ENCODE peak calls at places on chromosomes 4 and X, in six cellular contexts. One of them, this sample, is unnamed.

GRCh38 chrX:2898861-2899512 is 30.2 kb downstream of the ARSD start:
- DNase-seq in MM.1S: no peak
- DNase-seq in hepatocyte: peak
- DNase-seq in Karpas-422: no peak
- DNase-seq in keratinocyte: no peak
- DNase-seq in IMR-90: no peak
- DNase-seq in this sample: no peak

GRCh38 chr4:20463176-20463430 is 211.4 kb downstream of the SLIT2 start:
- DNase-seq in MM.1S: no peak
- DNase-seq in hepatocyte: no peak
- DNase-seq in Karpas-422: no peak
- DNase-seq in keratinocyte: no peak
- DNase-seq in IMR-90: no peak
- DNase-seq in this sample: no peak

GRCh38 chrX:13569479-13570244 is at the start of gene EGFL6:
- DNase-seq in MM.1S: no peak
- DNase-seq in hepatocyte: peak
- DNase-seq in Karpas-422: no peak
- DNase-seq in keratinocyte: no peak
- DNase-seq in IMR-90: no peak
- DNase-seq in this sample: no peak

GRCh38 chr4:125741825-125742452 is 427.2 kb downstream of the FAT4 start:
- DNase-seq in MM.1S: peak
- DNase-seq in hepatocyte: peak
- DNase-seq in Karpas-422: peak
- DNase-seq in keratinocyte: no peak
- DNase-seq in IMR-90: peak
- DNase-seq in this sample: no peak

GRCh38 chr4:153148796-153149195 is 55.4 kb upstream of the TRIM2 start:
- DNase-seq in MM.1S: no peak
- DNase-seq in hepatocyte: no peak
- DNase-seq in Karpas-422: no peak
- DNase-seq in keratinocyte: no peak
- DNase-seq in IMR-90: peak
- DNase-seq in this sample: no peak

GRCh38 chrX:84168095-84168494 is 19.9 kb downstream of the RPS6KA6 start:
- DNase-seq in MM.1S: no peak
- DNase-seq in hepatocyte: no peak
- DNase-seq in Karpas-422: no peak
- DNase-seq in keratinocyte: no peak
- DNase-seq in IMR-90: peak
- DNase-seq in this sample: no peak

GRCh38 chrX:54397113-54397512 is 39.3 kb upstream of the WNK3 start:
- DNase-seq in MM.1S: no peak
- DNase-seq in hepatocyte: no peak
- DNase-seq in Karpas-422: no peak
- DNase-seq in keratinocyte: peak
- DNase-seq in IMR-90: no peak
- DNase-seq in this sample: no peak

GRCh38 chr4:87075876-87076275 is 141.1 kb downstream of the AFF1 start:
- DNase-seq in MM.1S: no peak
- DNase-seq in hepatocyte: no peak
- DNase-seq in Karpas-422: no peak
- DNase-seq in keratinocyte: no peak
- DNase-seq in IMR-90: no peak
- DNase-seq in this sample: no peak

GRCh38 chr4:3522651-3523050 is 9.6 kb downstream of the LRPAP1 start:
- DNase-seq in MM.1S: no peak
- DNase-seq in hepatocyte: no peak
- DNase-seq in Karpas-422: no peak
- DNase-seq in keratinocyte: no peak
- DNase-seq in IMR-90: no peak
- DNase-seq in this sample: no peak

GRCh38 chr4:73446336-73446938 is 10.4 kb downstream of the AFP start:
- DNase-seq in MM.1S: peak
- DNase-seq in hepatocyte: peak
- DNase-seq in Karpas-422: peak
- DNase-seq in keratinocyte: peak
- DNase-seq in IMR-90: peak
- DNase-seq in this sample: peak

DNA sequence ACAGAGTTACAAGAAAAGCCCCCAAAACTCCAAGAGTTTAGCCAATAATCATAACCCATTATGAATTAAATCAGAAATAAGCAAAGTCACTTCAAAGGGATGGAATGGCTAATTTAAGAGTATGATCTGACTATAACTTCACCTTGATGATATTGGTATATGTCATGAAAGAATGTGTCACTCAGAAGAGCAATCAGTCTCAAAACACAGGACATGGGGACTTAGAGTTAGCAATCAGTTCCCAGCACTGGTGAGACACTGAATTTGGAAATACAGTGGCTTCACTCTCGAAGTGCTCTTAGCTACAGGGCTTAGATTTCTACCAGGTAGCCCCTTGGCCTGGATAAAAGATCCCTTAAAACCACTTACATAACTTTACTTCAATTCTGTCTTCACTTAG is 65.7 kb upstream of the EXOC1L start:
- DNase-seq in MM.1S: no peak
- DNase-seq in hepatocyte: no peak
- DNase-seq in Karpas-422: no peak
- DNase-seq in keratinocyte: no peak
- DNase-seq in IMR-90: no peak
- DNase-seq in this sample: no peak
- H3K27ac ChIP-seq in MM.1S: no peak
- H3K27ac ChIP-seq in hepatocyte: no peak
- H3K27ac ChIP-seq in Karpas-422: no peak
- H3K27ac ChIP-seq in keratinocyte: no peak
- H3K27ac ChIP-seq in IMR-90: no peak
- H3K27ac ChIP-seq in this sample: no peak

GRCh38 chr4:184392748-184393334 is 81.5 kb downstream of the IRF2 start:
- DNase-seq in MM.1S: no peak
- DNase-seq in hepatocyte: no peak
- DNase-seq in Karpas-422: no peak
- DNase-seq in keratinocyte: no peak
- DNase-seq in IMR-90: no peak
- DNase-seq in this sample: no peak
- H3K4me2 ChIP-seq in MM.1S: no peak
- H3K4me2 ChIP-seq in hepatocyte: no peak
- H3K4me2 ChIP-seq in Karpas-422: no peak
- H3K4me2 ChIP-seq in keratinocyte: no peak
- H3K4me2 ChIP-seq in IMR-90: no peak
- H3K4me2 ChIP-seq in this sample: no peak

GRCh38 chr4:175033162-175033561 is 115.0 kb downstream of the ADAM29 start:
- DNase-seq in MM.1S: no peak
- DNase-seq in hepatocyte: no peak
- DNase-seq in Karpas-422: no peak
- DNase-seq in keratinocyte: no peak
- DNase-seq in IMR-90: no peak
- DNase-seq in this sample: no peak

GRCh38 chr4:175035907-175036306 is 117.7 kb downstream of the ADAM29 start:
- DNase-seq in MM.1S: no peak
- DNase-seq in hepatocyte: no peak
- DNase-seq in Karpas-422: no peak
- DNase-seq in keratinocyte: no peak
- DNase-seq in IMR-90: no peak
- DNase-seq in this sample: no peak

GRCh38 chr4:175034986-175035705 is 117.0 kb downstream of the ADAM29 start:
- DNase-seq in MM.1S: no peak
- DNase-seq in hepatocyte: no peak
- DNase-seq in Karpas-422: no peak
- DNase-seq in keratinocyte: no peak
- DNase-seq in IMR-90: no peak
- DNase-seq in this sample: no peak

DNA sequence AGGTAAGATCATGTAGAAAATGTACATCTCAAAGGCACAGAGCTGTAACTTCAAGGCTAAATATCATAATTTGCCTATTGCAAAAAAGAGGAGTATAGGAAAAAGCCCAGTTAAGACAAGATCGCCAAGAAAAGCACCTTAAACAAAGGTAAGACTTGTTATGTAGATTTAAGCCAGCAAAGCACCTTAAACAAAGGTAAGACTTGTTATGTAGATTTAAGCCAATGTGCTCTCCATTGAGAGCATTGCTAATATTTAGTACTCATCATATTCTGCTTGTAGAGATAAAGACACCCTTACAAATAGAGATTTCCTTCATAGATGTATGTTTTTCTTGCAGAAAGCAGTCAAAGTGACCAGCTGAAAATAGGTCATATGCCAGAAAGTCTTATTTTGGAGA is 115.8 kb downstream of the ADAM29 start:
- DNase-seq in MM.1S: no peak
- DNase-seq in hepatocyte: no peak
- DNase-seq in Karpas-422: no peak
- DNase-seq in keratinocyte: no peak
- DNase-seq in IMR-90: no peak
- DNase-seq in this sample: no peak
- H3K27ac ChIP-seq in MM.1S: no peak
- H3K27ac ChIP-seq in hepatocyte: no peak
- H3K27ac ChIP-seq in Karpas-422: no peak
- H3K27ac ChIP-seq in keratinocyte: no peak
- H3K27ac ChIP-seq in IMR-90: no peak
- H3K27ac ChIP-seq in this sample: no peak

DNA sequence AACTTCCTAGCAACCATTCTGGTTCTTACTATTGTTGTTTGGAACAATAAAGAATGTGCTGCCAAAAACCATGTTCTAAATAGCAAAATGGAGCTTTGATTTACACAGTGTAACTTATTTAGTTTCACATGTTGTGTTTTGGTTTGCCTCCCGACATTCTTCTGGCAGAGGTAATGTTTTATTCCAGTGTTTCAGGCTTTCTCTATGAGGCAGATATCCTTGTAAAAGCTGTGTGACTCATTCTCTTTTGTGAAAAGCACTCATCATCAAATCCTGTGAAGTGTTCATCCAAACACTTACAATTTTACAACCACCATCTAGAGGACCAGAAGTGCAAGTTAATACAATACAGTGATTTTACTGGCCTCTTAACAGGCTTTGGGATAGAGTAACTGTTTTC is 219.0 kb upstream of the GIMD1 start:
- DNase-seq in MM.1S: no peak
- DNase-seq in hepatocyte: peak
- DNase-seq in Karpas-422: no peak
- DNase-seq in keratinocyte: peak
- DNase-seq in IMR-90: peak
- DNase-seq in this sample: no peak
- H3K4me2 ChIP-seq in MM.1S: no peak
- H3K4me2 ChIP-seq in hepatocyte: no peak
- H3K4me2 ChIP-seq in Karpas-422: no peak
- H3K4me2 ChIP-seq in keratinocyte: peak
- H3K4me2 ChIP-seq in IMR-90: peak
- H3K4me2 ChIP-seq in this sample: no peak

DNA sequence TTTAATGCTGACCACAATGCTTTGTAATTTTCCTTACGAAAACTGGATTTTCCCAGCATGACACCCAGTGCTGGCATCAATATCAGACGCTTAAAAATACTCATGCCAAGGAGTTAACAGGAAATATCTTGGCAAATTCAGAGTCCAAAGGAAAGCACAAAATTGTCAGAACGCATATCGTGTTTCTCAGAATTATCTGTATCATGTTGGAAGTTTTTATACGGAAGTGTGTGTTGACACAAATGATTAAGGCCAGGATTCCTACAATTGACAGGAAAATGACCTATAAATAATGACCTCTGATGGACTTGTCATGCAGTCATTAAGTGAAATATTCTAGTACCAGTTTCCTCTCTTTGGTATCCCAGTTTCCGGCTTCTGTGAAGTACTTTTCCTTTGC is 132.1 kb upstream of the TLL1 start:
- DNase-seq in MM.1S: no peak
- DNase-seq in hepatocyte: no peak
- DNase-seq in Karpas-422: no peak
- DNase-seq in keratinocyte: no peak
- DNase-seq in IMR-90: no peak
- DNase-seq in this sample: no peak
- H3K27ac ChIP-seq in MM.1S: no peak
- H3K27ac ChIP-seq in hepatocyte: no peak
- H3K27ac ChIP-seq in Karpas-422: no peak
- H3K27ac ChIP-seq in keratinocyte: no peak
- H3K27ac ChIP-seq in IMR-90: no peak
- H3K27ac ChIP-seq in this sample: no peak

GRCh38 chrX:11702420-11702819 is 36.7 kb upstream of the ARHGAP6 start:
- DNase-seq in MM.1S: no peak
- DNase-seq in hepatocyte: no peak
- DNase-seq in Karpas-422: no peak
- DNase-seq in keratinocyte: no peak
- DNase-seq in IMR-90: no peak
- DNase-seq in this sample: no peak

GRCh38 chrX:11702965-11703631 is 37.4 kb upstream of the ARHGAP6 start:
- DNase-seq in MM.1S: no peak
- DNase-seq in hepatocyte: no peak
- DNase-seq in Karpas-422: no peak
- DNase-seq in keratinocyte: no peak
- DNase-seq in IMR-90: no peak
- DNase-seq in this sample: no peak

GRCh38 chrX:11703855-11704254 is 38.1 kb upstream of the ARHGAP6 start:
- DNase-seq in MM.1S: no peak
- DNase-seq in hepatocyte: no peak
- DNase-seq in Karpas-422: no peak
- DNase-seq in keratinocyte: no peak
- DNase-seq in IMR-90: no peak
- DNase-seq in this sample: no peak

GRCh38 chrX:11704725-11705495 is 39.2 kb upstream of the ARHGAP6 start:
- DNase-seq in MM.1S: no peak
- DNase-seq in hepatocyte: no peak
- DNase-seq in Karpas-422: no peak
- DNase-seq in keratinocyte: no peak
- DNase-seq in IMR-90: peak
- DNase-seq in this sample: no peak
- H3K4me2 ChIP-seq in MM.1S: no peak
- H3K4me2 ChIP-seq in hepatocyte: no peak
- H3K4me2 ChIP-seq in Karpas-422: no peak
- H3K4me2 ChIP-seq in keratinocyte: no peak
- H3K4me2 ChIP-seq in IMR-90: no peak
- H3K4me2 ChIP-seq in this sample: no peak